ENCODE peak calls at places on chromosomes 11 and 22, in ten cellular contexts. G, F, Y, S, Q, J, C, V, M and X are unnamed samples.

GRCh38 chr11:66414120-66414934 is 6.5 kb upstream of the NPAS4 start:
- DNase-seq in Y (no peak), F (no peak), V (no peak), Q (no peak), C (no peak), G (no peak), S (no peak), M (no peak), J (no peak), X (no peak)

GRCh38 chr11:86523738-86524602 is 148.4 kb downstream of the ME3 start:
- DNase-seq in C (peak; percentile 39), Q (no peak), S (peak; percentile 67), J (no peak), G (peak; percentile 98), M (no peak), Y (no peak), V (no peak), F (no peak), X (no peak)

GRCh38 chr11:81658722-81659121 is 1074.9 kb downstream of the FAM181B start:
- DNase-seq in Y (no peak), C (no peak), S (peak; percentile 3), G (peak; percentile 13), J (no peak), F (peak; percentile 10), V (no peak), M (no peak), Q (no peak), X (no peak)

GRCh38 chr11:25247336-25247735 is 750.5 kb downstream of the LUZP2 start:
- DNase-seq in C (no peak), V (no peak), G (no peak), F (no peak), Y (no peak), Q (no peak), J (no peak), S (no peak), M (no peak), X (no peak)

GRCh38 chr11:40166892-40167291 is 1292.6 kb downstream of the LRRC4C start:
- DNase-seq in F (no peak), G (no peak), J (no peak), Y (no peak), S (no peak), V (no peak), M (no peak), C (no peak), Q (no peak), X (no peak)

GRCh38 chr11:111759375-111759774 is 6.8 kb downstream of the PPP2R1B start:
- DNase-seq in G (no peak), Y (no peak), Q (no peak), F (no peak), S (no peak), J (no peak), M (no peak), C (no peak), V (no peak), X (no peak)

GRCh38 chr22:36546932-36547331 is 18.0 kb upstream of the EIF3D start:
- DNase-seq in V (no peak), Y (no peak), J (no peak), G (peak; percentile 76), F (no peak), Q (no peak), C (no peak), S (no peak), M (no peak), X (no peak)

GRCh38 chr22:39185601-39186012 is 33.1 kb upstream of the CBX7 start:
- DNase-seq in Y (no peak), G (no peak), C (no peak), S (peak; percentile 34), Q (no peak), M (peak; percentile 81), F (no peak), J (peak; percentile 42), V (no peak), X (peak; percentile 89)

GRCh38 chr11:62431171-62431895 is 12.5 kb downstream of the SCGB1A1 start:
- DNase-seq in F (no peak), Q (no peak), M (no peak), C (no peak), J (no peak), G (peak; percentile 42), V (no peak), S (no peak), Y (no peak), X (no peak)

GRCh38 chr11:101848262-101848661 is 66.5 kb upstream of the CEP126 start:
- DNase-seq in C (no peak), M (no peak), F (no peak), J (no peak), Y (no peak), S (no peak), G (peak; percentile 16), Q (no peak), V (no peak), X (no peak)
- TF ChIP-seq CTCF in C (peak; percentile 53), M (peak; percentile 15), F (peak; percentile 68), J (no peak), Y (peak; percentile 45), S (no peak), G (peak; percentile 43), Q (no peak), V (peak; percentile 17), X (peak; percentile 41)

GRCh38 chr11:5486003-5486402 is 2.5 kb upstream of the OR52D1 start:
- DNase-seq in S (no peak), V (no peak), Y (no peak), C (no peak), F (no peak), J (no peak), G (no peak), M (no peak), Q (no peak), X (no peak)

GRCh38 chr11:5488798-5489399 is 414 bp downstream of the OR52D1 start:
- DNase-seq in C (no peak), Y (no peak), F (no peak), G (no peak), M (no peak), S (no peak), Q (no peak), J (no peak), V (no peak), X (no peak)

GRCh38 chr11:5486421-5486820 is 2.1 kb upstream of the OR52D1 start:
- DNase-seq in J (no peak), S (no peak), Q (no peak), F (no peak), V (no peak), Y (no peak), M (no peak), C (no peak), G (no peak), X (no peak)

GRCh38 chr11:5489571-5490357 is 1.3 kb downstream of the OR52D1 start:
- DNase-seq in M (no peak), Q (no peak), J (no peak), S (no peak), F (no peak), G (no peak), Y (no peak), V (no peak), C (no peak), X (no peak)

DNA sequence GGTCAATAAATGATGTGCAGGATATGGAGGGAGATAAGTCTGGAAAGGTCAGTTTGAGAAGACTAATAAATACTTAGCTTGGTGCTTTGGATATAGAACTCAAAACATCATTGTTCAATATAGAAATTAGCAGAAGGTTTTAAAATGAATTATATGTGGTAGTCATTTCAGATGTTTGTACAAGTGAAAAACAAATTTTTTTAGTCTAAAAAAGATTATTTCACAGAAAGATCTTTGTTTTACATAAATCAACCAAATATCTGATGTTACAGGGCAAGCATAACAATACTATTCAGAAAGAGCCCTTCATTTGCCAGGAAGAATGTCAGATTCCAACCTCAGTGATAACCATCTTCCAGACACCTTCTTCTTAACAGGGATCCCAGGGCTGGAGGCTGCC is at the start of gene OR52D1:
- DNase-seq in Y (no peak), M (no peak), F (no peak), G (no peak), J (no peak), V (no peak), C (no peak), S (no peak), Q (no peak), X (no peak)
- H3K9me3 ChIP-seq in Y (no peaks in the 10 kb centered on the region), M (no peaks in the 10 kb centered on the region), F (no peaks in the 10 kb centered on the region), G (no peaks in the 10 kb centered on the region), J (no peaks in the 10 kb centered on the region), V (no peaks in the 10 kb centered on the region), C (no peaks in the 10 kb centered on the region), S (peaks cover 4% of the 10 kb centered on the region), Q (no peaks in the 10 kb centered on the region), X (no peaks in the 10 kb centered on the region)

DNA sequence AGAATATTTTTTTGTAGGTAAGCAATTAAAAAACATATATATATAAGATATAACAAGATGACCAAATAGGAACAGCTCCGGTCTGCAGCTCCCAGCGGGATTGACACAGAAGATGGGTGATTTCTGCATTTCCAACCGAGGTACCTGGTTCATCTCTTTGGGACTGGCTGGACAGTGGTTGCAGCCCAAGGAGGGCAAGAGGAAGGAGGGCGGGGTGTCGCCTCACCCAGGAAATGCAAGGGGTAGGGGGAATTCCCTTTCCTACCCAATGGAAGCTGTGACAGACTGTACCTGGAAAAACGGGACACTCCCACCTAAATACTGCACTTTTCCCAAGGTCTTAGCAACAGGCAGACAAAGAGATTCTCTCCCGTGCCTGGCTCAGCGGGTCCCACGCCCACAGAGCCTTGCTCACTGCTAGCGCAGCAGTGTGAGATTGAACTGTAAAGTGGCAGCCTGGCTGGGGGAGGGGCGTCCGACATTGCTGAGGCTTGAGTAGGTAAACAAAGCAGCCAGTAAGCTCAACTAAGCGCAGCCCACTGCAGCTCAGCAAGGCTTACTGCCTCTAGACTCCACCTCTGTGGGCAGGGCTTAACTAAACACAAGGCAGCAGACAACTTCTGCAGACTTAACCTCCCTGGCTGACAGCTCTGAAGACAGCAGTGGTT is 163.8 kb downstream of the CWF19L2 start:
- DNase-seq in J (no peak), Q (no peak), S (no peak), V (no peak), G (no peak), F (no peak), M (no peak), Y (no peak), C (no peak), X (no peak)
- TF ChIP-seq EP300 in J (no peak), Q (no peak), S (no peak), V (no peak), G (no peak), F (no peak), M (no peak), Y (no peak), C (no peak), X (no peak)

DNA sequence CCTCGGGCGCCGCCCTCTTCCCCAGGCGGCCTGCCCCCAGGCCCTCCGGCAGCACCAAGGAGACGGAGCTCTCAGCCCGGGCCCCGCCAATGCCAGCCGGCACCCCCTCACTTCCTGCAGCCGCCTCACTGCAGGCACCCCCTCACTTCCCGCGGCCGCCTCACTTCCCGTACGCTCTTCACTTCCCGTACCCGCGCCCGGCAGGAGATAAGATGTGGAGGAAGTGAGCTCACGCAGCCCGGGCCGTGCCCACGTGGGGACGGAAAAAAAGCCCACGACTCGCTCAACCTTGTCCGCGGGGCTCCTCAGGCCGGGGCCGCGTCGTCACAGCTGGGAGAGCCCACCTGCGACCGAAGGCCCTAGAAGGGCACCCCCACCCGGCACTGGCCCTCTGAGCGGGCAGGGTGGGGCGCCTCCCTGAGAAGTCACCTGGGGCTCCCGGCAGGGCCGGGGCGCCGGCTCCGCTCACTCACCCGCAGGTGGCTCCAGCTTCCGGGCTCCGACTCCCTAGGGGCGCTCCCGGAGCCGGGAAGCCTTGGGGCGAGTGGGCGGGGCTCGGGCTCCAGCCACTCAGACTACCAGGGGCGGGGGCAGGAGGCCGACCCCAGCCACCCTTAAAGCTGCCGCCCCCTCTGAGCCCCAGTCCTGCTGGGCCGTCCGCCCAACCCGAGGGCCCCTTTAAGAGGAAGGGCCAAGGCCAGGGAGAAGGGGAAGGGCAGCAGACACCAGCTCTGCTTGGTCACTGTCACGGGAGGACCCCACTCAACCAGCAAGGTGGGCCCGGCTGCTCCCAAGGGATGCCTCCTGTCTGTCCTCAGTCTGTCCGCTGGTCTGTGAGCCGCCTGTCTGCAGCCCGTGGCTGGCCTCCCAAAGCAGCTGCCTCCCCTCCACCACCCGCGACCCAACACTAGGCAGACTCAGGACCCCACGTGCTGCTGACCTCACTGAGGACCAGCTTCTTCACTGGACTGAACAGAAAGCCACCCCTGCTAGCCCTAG is 31.4 kb downstream of the PISD start:
- DNase-seq in J (peak; percentile 45), G (peak; percentile 44), Q (peak; percentile 80), C (peak; percentile 79), S (peak; percentile 90), F (peak; percentile 93), M (peak; percentile 93), Y (peak; percentile 81), V (peak; percentile 95), X (peak; percentile 88)
- TF ChIP-seq CTCF in J (no peak), G (no peak), Q (no peak), C (peak; percentile 11), S (no peak), F (no peak), M (no peak), Y (no peak), V (no peak), X (no peak)